ENCODE peak calls at places on chromosomes 12 and 14, in five cellular contexts. H, M, I, O and S are unnamed samples.
A peak's percentile ranks its signal among the peaks of the same experiment; 100 is the strongest.

GRCh38 chr14:105014032-105014431 is 6.9 kb downstream of the CDCA4 start:
- DNase-seq in H (no peak), M (no peak), I (no peak), O (no peak), S (no peak)

GRCh38 chr12:132190012-132190755 is 45.9 kb downstream of the NOC4L start:
- DNase-seq in H (no peak), M (no peak), I (no peak), O (no peak), S (no peak)

GRCh38 chr12:89098390-89099102 is 253.8 kb downstream of the DUSP6 start:
- DNase-seq in H (peak; percentile 21), M (no peak), I (no peak), O (no peak), S (peak; percentile 85)

GRCh38 chr12:9792961-9793617 is 32.4 kb upstream of the CD69 start:
- DNase-seq in H (peak; percentile 66), M (no peak), I (no peak), O (no peak), S (no peak)

GRCh38 chr12:20508362-20508761 is 140.0 kb downstream of the PDE3A start:
- DNase-seq in H (peak; percentile 56), M (no peak), I (no peak), O (no peak), S (no peak)

GRCh38 chr12:59322473-59322872 is 273.4 kb upstream of the SLC16A7 start:
- DNase-seq in H (no peak), M (no peak), I (no peak), O (peak; percentile 10), S (peak; percentile 15)

GRCh38 chr12:124909831-124910560 is 4.5 kb downstream of the UBC start:
- DNase-seq in H (no peak), M (no peak), I (peak; percentile 47), O (no peak), S (no peak)

GRCh38 chr14:105473033-105473676 is 1.5 kb upstream of the CRIP2 start:
- DNase-seq in H (no peak), M (no peak), I (no peak), O (no peak), S (no peak)

GRCh38 chr14:54047645-54048308 is 91.2 kb upstream of the BMP4 start:
- DNase-seq in H (no peak), M (peak; percentile 95), I (no peak), O (no peak), S (no peak)

GRCh38 chr14:34649344-34649743 is 19.4 kb upstream of the SNX6 start:
- DNase-seq in H (peak; percentile 77), M (no peak), I (no peak), O (no peak), S (no peak)

GRCh38 chr14:59464651-59465569 is at the start of gene GPR135:
- DNase-seq in H (no peak), M (peak; percentile 24), I (no peak), O (no peak), S (peak; percentile 22)

GRCh38 chr14:100609331-100609870 is 22.2 kb upstream of the BEGAIN start:
- DNase-seq in H (no peak), M (no peak), I (no peak), O (no peak), S (no peak)

GRCh38 chr14:90773705-90774104 is 42.5 kb downstream of the TTC7B start:
- DNase-seq in H (no peak), M (no peak), I (no peak), O (no peak), S (no peak)